ENCODE peak calls at places on chromosomes 5 and 9, in eight cellular contexts. One of them, this sample, is unnamed.

GRCh38 chr9:91740713-91741112 is 209.3 kb downstream of the ROR2 start:
- DNase-seq in tibial nerve: no peak
- DNase-seq in spleen: peak
- DNase-seq in ovary: peak
- DNase-seq in body of pancreas: peak
- DNase-seq in upper lobe of left lung: no peak
- DNase-seq in A549: no peak
- DNase-seq in stomach: no peak
- DNase-seq in this sample: no peak

GRCh38 chr5:9554122-9554521 is 8.2 kb upstream of the SEMA5A start:
- DNase-seq in tibial nerve: no peak
- DNase-seq in spleen: no peak
- DNase-seq in ovary: no peak
- DNase-seq in body of pancreas: no peak
- DNase-seq in upper lobe of left lung: no peak
- DNase-seq in A549: no peak
- DNase-seq in stomach: no peak
- DNase-seq in this sample: no peak

GRCh38 chr9:124813496-124814177 is 36.7 kb downstream of the OLFML2A start:
- DNase-seq in tibial nerve: no peak
- DNase-seq in spleen: no peak
- DNase-seq in ovary: no peak
- DNase-seq in body of pancreas: no peak
- DNase-seq in upper lobe of left lung: no peak
- DNase-seq in A549: no peak
- DNase-seq in stomach: no peak
- DNase-seq in this sample: no peak

GRCh38 chr5:119386945-119387344 is 31.1 kb downstream of the TNFAIP8 start:
- DNase-seq in tibial nerve: peak
- DNase-seq in spleen: no peak
- DNase-seq in ovary: no peak
- DNase-seq in body of pancreas: peak
- DNase-seq in upper lobe of left lung: peak
- DNase-seq in A549: no peak
- DNase-seq in stomach: peak
- DNase-seq in this sample: no peak

GRCh38 chr5:10352404-10353240 is 873 bp upstream of the MARCHF6 start:
- DNase-seq in tibial nerve: no peak
- DNase-seq in spleen: no peak
- DNase-seq in ovary: no peak
- DNase-seq in body of pancreas: no peak
- DNase-seq in upper lobe of left lung: no peak
- DNase-seq in A549: no peak
- DNase-seq in stomach: no peak
- DNase-seq in this sample: no peak

GRCh38 chr9:124353811-124354274 is 61.4 kb downstream of the PSMB7 start:
- DNase-seq in tibial nerve: no peak
- DNase-seq in spleen: peak
- DNase-seq in ovary: no peak
- DNase-seq in body of pancreas: no peak
- DNase-seq in upper lobe of left lung: peak
- DNase-seq in A549: no peak
- DNase-seq in stomach: no peak
- DNase-seq in this sample: no peak

GRCh38 chr5:95779611-95780010 is 42.9 kb downstream of the GLRX start:
- DNase-seq in tibial nerve: no peak
- DNase-seq in spleen: no peak
- DNase-seq in ovary: no peak
- DNase-seq in body of pancreas: no peak
- DNase-seq in upper lobe of left lung: no peak
- DNase-seq in A549: no peak
- DNase-seq in stomach: no peak
- DNase-seq in this sample: no peak

GRCh38 chr5:138649316-138649720 is 74.1 kb upstream of the HSPA9 start:
- DNase-seq in tibial nerve: no peak
- DNase-seq in spleen: no peak
- DNase-seq in ovary: no peak
- DNase-seq in body of pancreas: no peak
- DNase-seq in upper lobe of left lung: no peak
- DNase-seq in A549: no peak
- DNase-seq in stomach: no peak
- DNase-seq in this sample: no peak

GRCh38 chr5:59810041-59810440 is 83.5 kb downstream of the PDE4D start:
- DNase-seq in tibial nerve: peak
- DNase-seq in spleen: peak
- DNase-seq in ovary: peak
- DNase-seq in body of pancreas: peak
- DNase-seq in upper lobe of left lung: peak
- DNase-seq in A549: peak
- DNase-seq in stomach: peak
- DNase-seq in this sample: no peak

GRCh38 chr5:119452373-119453044 is at the start of gene HSD17B4:
- DNase-seq in tibial nerve: peak
- DNase-seq in spleen: peak
- DNase-seq in ovary: peak
- DNase-seq in body of pancreas: peak
- DNase-seq in upper lobe of left lung: peak
- DNase-seq in A549: peak
- DNase-seq in stomach: peak
- DNase-seq in this sample: peak

GRCh38 chr5:179774442-179774841 is 19.3 kb upstream of the LTC4S start:
- DNase-seq in tibial nerve: no peak
- DNase-seq in spleen: peak
- DNase-seq in ovary: no peak
- DNase-seq in body of pancreas: no peak
- DNase-seq in upper lobe of left lung: no peak
- DNase-seq in A549: no peak
- DNase-seq in stomach: no peak
- DNase-seq in this sample: no peak

GRCh38 chr5:125595095-125595494 is 828.1 kb upstream of the GRAMD2B start:
- DNase-seq in tibial nerve: no peak
- DNase-seq in spleen: no peak
- DNase-seq in ovary: peak
- DNase-seq in body of pancreas: peak
- DNase-seq in upper lobe of left lung: no peak
- DNase-seq in A549: no peak
- DNase-seq in stomach: peak
- DNase-seq in this sample: no peak

GRCh38 chr5:137218896-137219295 is 280.2 kb downstream of the SPOCK1 start:
- DNase-seq in tibial nerve: no peak
- DNase-seq in spleen: no peak
- DNase-seq in ovary: no peak
- DNase-seq in body of pancreas: peak
- DNase-seq in upper lobe of left lung: no peak
- DNase-seq in A549: no peak
- DNase-seq in stomach: no peak
- DNase-seq in this sample: no peak

GRCh38 chr5:54645888-54646284 is 128.3 kb downstream of the SNX18 start:
- DNase-seq in tibial nerve: no peak
- DNase-seq in spleen: no peak
- DNase-seq in ovary: no peak
- DNase-seq in body of pancreas: no peak
- DNase-seq in upper lobe of left lung: no peak
- DNase-seq in A549: no peak
- DNase-seq in stomach: no peak
- DNase-seq in this sample: no peak

GRCh38 chr5:129904667-129905466 is 602 bp downstream of the CHSY3 start:
- DNase-seq in tibial nerve: no peak
- DNase-seq in spleen: peak
- DNase-seq in ovary: peak
- DNase-seq in body of pancreas: no peak
- DNase-seq in upper lobe of left lung: peak
- DNase-seq in A549: no peak
- DNase-seq in stomach: no peak
- DNase-seq in this sample: peak

DNA sequence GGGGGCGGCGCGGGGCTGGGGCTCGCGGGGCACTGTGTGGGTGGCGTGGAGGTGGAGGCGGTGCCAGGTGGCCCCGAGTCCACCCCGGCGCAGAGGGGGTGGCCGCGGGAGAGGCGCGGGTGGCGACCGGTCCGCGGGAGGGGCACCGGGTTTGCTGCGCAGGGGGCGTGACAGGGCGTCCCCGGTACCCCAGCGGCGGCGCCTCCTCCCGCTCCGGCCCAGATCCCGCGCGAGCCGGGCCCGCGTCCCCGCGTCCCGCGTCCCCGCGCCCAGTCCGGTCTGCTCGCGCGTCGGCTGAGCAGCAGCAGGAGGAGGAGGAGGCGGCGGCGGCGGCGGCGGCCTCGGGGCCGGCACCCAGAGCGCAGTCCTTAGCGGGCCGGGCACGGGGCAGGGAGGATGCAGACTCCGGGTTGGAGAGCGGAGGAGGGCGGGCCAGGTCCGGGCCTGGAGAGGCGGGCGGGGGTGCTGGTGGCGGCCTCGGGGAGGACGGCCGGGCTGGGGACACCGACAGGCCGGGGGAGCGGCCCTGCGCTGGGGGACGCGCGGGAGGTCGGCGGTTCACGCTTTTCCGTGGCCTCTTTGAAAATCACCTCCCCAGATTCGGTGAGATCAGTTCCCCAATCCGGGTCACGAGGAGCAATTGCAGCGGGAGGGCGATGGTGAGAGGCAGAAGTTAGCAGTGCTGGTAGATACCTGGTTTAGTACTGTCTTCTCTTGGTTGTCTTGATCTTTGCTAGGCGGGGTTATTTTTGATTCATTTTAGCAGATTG is 1.6 kb downstream of the TRIO start:
- DNase-seq in tibial nerve: peak
- DNase-seq in spleen: peak
- DNase-seq in ovary: peak
- DNase-seq in body of pancreas: peak
- DNase-seq in upper lobe of left lung: peak
- DNase-seq in A549: peak
- DNase-seq in stomach: peak
- DNase-seq in this sample: peak
- TF ChIP-seq POLR2A in tibial nerve: peak
- TF ChIP-seq POLR2A in spleen: no peak
- TF ChIP-seq POLR2A in ovary: peak
- TF ChIP-seq POLR2A in body of pancreas: peak
- TF ChIP-seq POLR2A in upper lobe of left lung: peak
- TF ChIP-seq POLR2A in A549: no peak
- TF ChIP-seq POLR2A in stomach: no peak
- TF ChIP-seq POLR2A in this sample: peak

GRCh38 chr5:6791031-6791577 is 77.9 kb downstream of the TENT4A start:
- DNase-seq in tibial nerve: no peak
- DNase-seq in spleen: no peak
- DNase-seq in ovary: no peak
- DNase-seq in body of pancreas: no peak
- DNase-seq in upper lobe of left lung: no peak
- DNase-seq in A549: no peak
- DNase-seq in stomach: no peak
- DNase-seq in this sample: no peak
- TF ChIP-seq POLR2A in tibial nerve: no peak
- TF ChIP-seq POLR2A in spleen: no peak
- TF ChIP-seq POLR2A in ovary: no peak
- TF ChIP-seq POLR2A in body of pancreas: no peak
- TF ChIP-seq POLR2A in upper lobe of left lung: no peak
- TF ChIP-seq POLR2A in A549: no peak
- TF ChIP-seq POLR2A in stomach: no peak
- TF ChIP-seq POLR2A in this sample: no peak

DNA sequence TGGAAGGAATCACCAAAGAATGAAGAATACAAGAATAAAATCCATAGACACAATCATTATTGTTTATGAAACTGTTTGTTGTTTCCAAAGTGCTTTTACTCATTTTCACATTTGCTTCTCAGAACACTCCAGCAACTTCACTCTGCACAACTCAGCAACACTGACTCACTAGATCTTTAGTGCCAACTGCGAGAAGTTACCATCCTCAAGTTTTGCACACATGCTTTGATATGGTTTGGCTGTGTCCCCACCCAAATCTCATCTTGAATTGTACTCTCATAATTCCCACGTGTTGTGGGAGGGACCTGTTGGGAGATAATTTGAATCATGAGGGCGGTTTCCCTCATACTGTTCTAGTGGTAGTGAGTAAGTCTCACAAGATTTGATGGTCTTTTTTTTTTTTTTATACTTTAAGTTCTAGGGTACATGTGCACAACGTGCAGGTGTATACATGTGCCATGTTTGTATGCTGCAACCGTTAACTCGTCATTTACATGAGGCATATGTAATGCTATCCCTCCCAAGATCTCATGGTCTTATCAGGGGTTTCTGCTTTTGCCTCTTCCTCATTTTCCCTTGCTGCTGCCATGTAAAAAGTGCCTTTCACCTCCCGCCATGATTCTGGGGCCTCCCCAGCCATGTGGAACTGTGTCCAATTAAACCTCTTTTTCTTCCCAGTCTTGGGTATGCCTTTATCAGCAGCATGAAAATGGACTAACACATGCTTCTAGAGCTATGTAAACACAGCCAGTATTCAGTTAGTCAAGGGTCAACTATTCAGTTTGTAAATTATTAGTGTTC is 36.9 kb downstream of the CLINT1 start:
- DNase-seq in tibial nerve: no peak
- DNase-seq in spleen: no peak
- DNase-seq in ovary: no peak
- DNase-seq in body of pancreas: no peak
- DNase-seq in upper lobe of left lung: no peak
- DNase-seq in A549: no peak
- DNase-seq in stomach: no peak
- DNase-seq in this sample: no peak
- TF ChIP-seq POLR2A in tibial nerve: no peak
- TF ChIP-seq POLR2A in spleen: no peak
- TF ChIP-seq POLR2A in ovary: no peak
- TF ChIP-seq POLR2A in body of pancreas: no peak
- TF ChIP-seq POLR2A in upper lobe of left lung: no peak
- TF ChIP-seq POLR2A in A549: no peak
- TF ChIP-seq POLR2A in stomach: no peak
- TF ChIP-seq POLR2A in this sample: no peak

GRCh38 chr5:42993516-42994284 is 46.4 kb downstream of the ANXA2R start:
- DNase-seq in tibial nerve: peak
- DNase-seq in spleen: peak
- DNase-seq in ovary: no peak
- DNase-seq in body of pancreas: peak
- DNase-seq in upper lobe of left lung: peak
- DNase-seq in A549: no peak
- DNase-seq in stomach: no peak
- DNase-seq in this sample: no peak
- TF ChIP-seq POLR2A in tibial nerve: no peak
- TF ChIP-seq POLR2A in spleen: no peak
- TF ChIP-seq POLR2A in ovary: no peak
- TF ChIP-seq POLR2A in body of pancreas: no peak
- TF ChIP-seq POLR2A in upper lobe of left lung: no peak
- TF ChIP-seq POLR2A in A549: no peak
- TF ChIP-seq POLR2A in stomach: no peak
- TF ChIP-seq POLR2A in this sample: no peak

DNA sequence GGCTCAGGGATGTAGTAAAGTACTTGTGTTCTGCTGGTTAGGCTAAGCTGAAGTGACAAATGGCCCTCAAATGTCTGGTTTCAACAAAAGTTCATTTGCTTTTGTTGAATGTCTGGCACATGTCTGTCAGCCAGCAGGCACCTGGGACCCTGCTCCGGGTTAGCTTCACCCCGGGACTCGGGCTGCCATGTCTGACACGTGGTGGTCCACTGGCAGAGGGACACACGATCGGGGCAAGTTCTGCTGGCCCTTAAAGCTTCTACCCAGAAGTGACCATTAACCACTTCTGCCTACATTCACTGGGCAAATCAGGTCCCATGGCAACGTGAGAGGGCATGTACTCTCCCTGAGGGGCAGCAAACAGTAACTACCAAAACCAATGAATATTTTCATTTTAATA is 23.8 kb downstream of the POLR1E start:
- DNase-seq in tibial nerve: no peak
- DNase-seq in spleen: no peak
- DNase-seq in ovary: no peak
- DNase-seq in body of pancreas: no peak
- DNase-seq in upper lobe of left lung: no peak
- DNase-seq in A549: no peak
- DNase-seq in stomach: no peak
- DNase-seq in this sample: no peak
- TF ChIP-seq POLR2A in tibial nerve: no peak
- TF ChIP-seq POLR2A in spleen: no peak
- TF ChIP-seq POLR2A in ovary: no peak
- TF ChIP-seq POLR2A in body of pancreas: no peak
- TF ChIP-seq POLR2A in upper lobe of left lung: no peak
- TF ChIP-seq POLR2A in A549: no peak
- TF ChIP-seq POLR2A in stomach: no peak
- TF ChIP-seq POLR2A in this sample: no peak

This sample was measured in GM12891.